ENCODE peak calls at places on chromosomes 1 and 21, in four cellular contexts. S, U, H and M are unnamed samples.

GRCh38 chr1:219568728-219569127 is 44.2 kb downstream of the ZC3H11B start:
- DNase-seq in U (no peak), S (no peak), H (no peak), M (no peak)

GRCh38 chr21:45724994-45725843 is 81.7 kb downstream of the PCBP3 start:
- DNase-seq in S (no peak), H (no peak), U (no peak), M (no peak)

GRCh38 chr1:179754031-179754624 is 11.0 kb downstream of the FAM163A start:
- DNase-seq in S (no peak), H (no peak), U (no peak), M (no peak)

GRCh38 chr1:228770779-228771223 is 35.5 kb downstream of the RHOU start:
- DNase-seq in U (no peak), H (no peak), S (no peak), M (no peak)

GRCh38 chr1:203039609-203040517 is 13.6 kb downstream of the PPFIA4 start:
- DNase-seq in S (peak; percentile 53), H (no peak), U (no peak), M (no peak)

GRCh38 chr21:14773777-14774345 is 227.7 kb upstream of the SAMSN1 start:
- DNase-seq in S (peak; percentile 68), U (peak; percentile 22), H (peak; percentile 14), M (no peak)

GRCh38 chr21:36542312-36543101 is 62.6 kb upstream of the CLDN14 start:
- DNase-seq in H (no peak), U (peak; percentile 75), S (no peak), M (no peak)

GRCh38 chr1:115814685-115815398 is 26.1 kb downstream of the NHLH2 start:
- DNase-seq in H (no peak), U (no peak), S (no peak), M (no peak)

GRCh38 chr1:25744140-25744581 is 55.8 kb upstream of the SELENON start:
- DNase-seq in S (peak; percentile 79), U (no peak), H (no peak), M (peak; percentile 64)

GRCh38 chr1:161946071-161946987 is 77.3 kb downstream of the OLFML2B start:
- DNase-seq in S (no peak), H (no peak), U (no peak), M (no peak)

GRCh38 chr1:161033751-161034150 is 5.0 kb downstream of the TSTD1 start:
- DNase-seq in H (no peak), S (no peak), U (no peak), M (no peak)

GRCh38 chr1:187876775-187877174 is 1048.0 kb downstream of the PLA2G4A start:
- DNase-seq in H (no peak), S (no peak), U (no peak), M (no peak)

GRCh38 chr1:18479484-18479883 is 1.2 kb upstream of the KLHDC7A start:
- DNase-seq in S (no peak), U (no peak), H (no peak), M (no peak)

GRCh38 chr21:34580181-34580700 is 34.7 kb downstream of the RCAN1 start:
- DNase-seq in U (no peak), S (no peak), H (no peak), M (no peak)

GRCh38 chr1:92310185-92310597 is 11.3 kb downstream of the RPAP2 start:
- DNase-seq in S (no peak), U (peak; percentile 31), H (no peak), M (peak; percentile 44)

GRCh38 chr1:213987876-213988638 is at the start of gene PROX1:
- DNase-seq in U (peak; percentile 73), S (peak; percentile 86), H (no peak), M (peak; percentile 94)

GRCh38 chr1:205514211-205515142 is 10.0 kb downstream of the CDK18 start:
- DNase-seq in S (no peak), U (no peak), H (no peak), M (no peak)

GRCh38 chr1:203673550-203674411 is 47.1 kb downstream of the ATP2B4 start:
- DNase-seq in U (peak; percentile 43), S (no peak), H (peak; percentile 42), M (no peak)

GRCh38 chr1:9270290-9270900 is 22.3 kb upstream of the SPSB1 start:
- DNase-seq in H (no peak), U (no peak), S (no peak), M (no peak)

GRCh38 chr1:117574206-117574835 is 31.5 kb upstream of the TENT5C start:
- DNase-seq in S (no peak), U (no peak), H (no peak), M (no peak)

GRCh38 chr1:172293379-172293778 is 127.1 kb upstream of the C1orf105 start:
- DNase-seq in U (no peak), H (no peak), S (no peak), M (no peak)

GRCh38 chr1:162561037-162561615 is 396 bp upstream of the UAP1 start:
- DNase-seq in U (peak; percentile 96), H (peak; percentile 94), S (peak; percentile 99), M (peak; percentile 97)

GRCh38 chr1:181496759-181497158 is 13.4 kb downstream of the CACNA1E start:
- DNase-seq in U (no peak), H (no peak), S (no peak), M (no peak)

GRCh38 chr1:89546082-89546889 is 21.7 kb downstream of the LRRC8B start:
- DNase-seq in H (no peak), S (no peak), U (no peak), M (peak; percentile 15)

GRCh38 chr1:19981507-19982312 is 2.3 kb upstream of the PLA2G2A start:
- DNase-seq in U (no peak), S (no peak), H (no peak), M (no peak)

GRCh38 chr1:17665950-17666720 is 89.0 kb upstream of the ACTL8 start:
- DNase-seq in H (no peak), S (no peak), U (no peak), M (no peak)

GRCh38 chr1:110338200-110339039 is 757 bp upstream of the RBM15 start:
- DNase-seq in S (peak; percentile 98), U (peak; percentile 94), H (peak; percentile 90), M (peak; percentile 98)

GRCh38 chr1:224106568-224107281 is 7.2 kb upstream of the FBXO28 start:
- DNase-seq in S (no peak), H (no peak), U (peak; percentile 73), M (no peak)

GRCh38 chr1:107536266-107536665 is 395.4 kb downstream of the NTNG1 start:
- DNase-seq in H (no peak), S (no peak), U (no peak), M (no peak)

GRCh38 chr1:7842517-7842916 is 10.3 kb downstream of the UTS2 start:
- DNase-seq in U (peak; percentile 45), H (no peak), S (no peak), M (no peak)

GRCh38 chr1:56584910-56585528 is 5.7 kb upstream of the PLPP3 start:
- DNase-seq in U (peak; percentile 57), H (no peak), S (no peak), M (peak; percentile 58)